ENCODE peak calls at places on chromosomes 3 and 15, in eight cellular contexts. E is A549, A is HFF-Myc, G is mesenchymal stem cell, B is BJ, P is astrocyte, N is HepG2, S is GM12864. F is an unnamed sample.

GRCh38 chr3:126352476-126353454 is 4.4 kb downstream of the KLF15 start:
- DNase-seq in B (no peak), E (no peak), N (peak; percentile 67), G (no peak), S (no peak), A (no peak), P (no peak), F (no peak)

GRCh38 chr3:52554026-52554755 is 17.8 kb downstream of the UQCC5 start:
- DNase-seq in A (no peak), S (no peak), G (no peak), B (no peak), E (no peak), P (no peak), N (no peak), F (no peak)

GRCh38 chr3:124858275-124858674 is 28.9 kb downstream of the ITGB5 start:
- DNase-seq in P (peak; percentile 76), N (no peak), B (no peak), S (no peak), E (no peak), G (peak; percentile 86), A (no peak), F (no peak)

GRCh38 chr15:65824031-65824743 is 32.1 kb upstream of the DENND4A start:
- DNase-seq in G (peak; percentile 83), E (peak; percentile 88), N (peak; percentile 81), A (peak; percentile 47), S (no peak), P (peak; percentile 33), B (no peak), F (no peak)

GRCh38 chr3:14680716-14681115 is 5.8 kb downstream of the C3orf20 start:
- DNase-seq in P (peak; percentile 9), A (no peak), S (no peak), E (no peak), B (no peak), N (peak; percentile 64), G (no peak), F (no peak)

GRCh38 chr3:158260392-158260791 is 150.5 kb downstream of the RSRC1 start:
- DNase-seq in B (no peak), P (no peak), E (no peak), N (no peak), G (no peak), S (no peak), A (no peak), F (no peak)

GRCh38 chr15:62344806-62345539 is 179.9 kb upstream of the C2CD4B start:
- DNase-seq in B (no peak), S (peak; percentile 61), A (peak; percentile 19), G (peak; percentile 67), E (peak; percentile 88), P (peak; percentile 65), N (peak; percentile 77), F (peak; percentile 32)

GRCh38 chr15:37921527-37922385 is 12.7 kb upstream of the TMCO5A start:
- DNase-seq in B (no peak), P (no peak), A (no peak), N (no peak), E (no peak), S (no peak), G (no peak), F (no peak)

GRCh38 chr3:119145500-119146167 is at the start of gene TEX55:
- DNase-seq in E (peak; percentile 54), S (no peak), P (peak; percentile 29), N (peak; percentile 30), B (no peak), G (peak; percentile 39), A (no peak), F (peak; percentile 15)

GRCh38 chr3:11212784-11213183 is 58.5 kb downstream of the HRH1 start:
- DNase-seq in E (no peak), P (no peak), S (no peak), B (no peak), N (no peak), A (no peak), G (no peak), F (no peak)

GRCh38 chr15:52228928-52229327 is 37.7 kb upstream of the GNB5 start:
- DNase-seq in B (no peak), P (no peak), G (no peak), N (peak; percentile 49), E (no peak), S (peak; percentile 56), A (no peak), F (peak; percentile 68)

GRCh38 chr3:89358281-89358680 is 250.9 kb downstream of the EPHA3 start:
- DNase-seq in A (no peak), G (no peak), E (no peak), N (no peak), P (peak; percentile 19), B (no peak), S (no peak), F (no peak)

GRCh38 chr3:72099331-72100061 is 314.5 kb upstream of the PROK2 start:
- DNase-seq in E (no peak), P (no peak), B (no peak), S (no peak), A (no peak), N (no peak), G (no peak), F (no peak)

GRCh38 chr15:92848852-92849598 is 51.1 kb upstream of the CHD2 start:
- DNase-seq in N (no peak), S (peak; percentile 80), B (no peak), E (no peak), G (peak; percentile 66), P (peak; percentile 94), A (peak; percentile 46), F (no peak)

GRCh38 chr3:78642471-78642870 is 1125.3 kb downstream of the ROBO1 start:
- DNase-seq in G (no peak), B (no peak), A (no peak), E (no peak), N (no peak), P (peak; percentile 50), S (no peak), F (no peak)

GRCh38 chr3:40583691-40584090 is 58.9 kb downstream of the ZNF621 start:
- DNase-seq in G (no peak), B (no peak), A (no peak), P (no peak), S (no peak), E (no peak), N (no peak), F (no peak)

GRCh38 chr3:40585381-40586016 is 60.7 kb downstream of the ZNF621 start:
- DNase-seq in P (no peak), S (no peak), B (no peak), G (no peak), N (no peak), A (no peak), E (no peak), F (no peak)

GRCh38 chr3:40586866-40587265 is 62.1 kb downstream of the ZNF621 start:
- DNase-seq in B (no peak), P (no peak), G (no peak), S (no peak), E (no peak), N (no peak), A (no peak), F (no peak)

GRCh38 chr3:40582401-40583027 is 57.8 kb downstream of the ZNF621 start:
- DNase-seq in N (no peak), P (no peak), A (no peak), E (no peak), B (no peak), G (no peak), S (no peak), F (no peak)

DNA sequence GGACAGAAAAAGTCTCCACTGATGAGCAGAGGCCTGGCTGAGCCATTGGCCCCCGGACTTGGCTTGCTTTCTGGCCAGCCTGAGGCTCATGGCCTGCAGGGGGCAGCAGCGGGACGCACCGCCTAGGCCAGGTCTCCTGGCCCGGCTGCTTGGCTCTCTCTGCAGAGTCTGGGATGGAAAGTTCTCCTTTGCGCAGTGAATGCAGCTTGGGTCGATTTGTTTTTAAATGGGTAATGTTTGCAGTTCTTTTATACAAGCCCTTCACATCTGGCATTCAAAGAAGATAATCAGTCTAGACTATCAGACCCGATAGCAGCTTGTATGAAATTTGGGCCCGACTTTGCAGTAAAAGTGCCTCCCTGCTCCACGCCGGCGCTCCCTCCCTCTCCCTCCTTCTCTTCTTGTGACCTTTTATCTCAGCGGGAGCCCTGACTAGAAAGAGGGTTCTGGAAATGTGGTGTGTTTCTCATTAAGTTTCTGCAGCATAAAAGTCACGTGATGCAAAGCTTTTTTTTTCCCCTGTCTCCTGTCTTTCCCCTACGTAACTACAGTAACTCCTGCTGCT is 59.9 kb downstream of the ZNF621 start:
- DNase-seq in A (peak; percentile 25), B (peak; percentile 9), S (no peak), E (peak; percentile 40), N (peak; percentile 50), P (peak; percentile 42), G (peak; percentile 74), F (no peak)
- H3K4me3 ChIP-seq in A (no peak overlapping the region), B (no peak overlapping the region), S (no peak overlapping the region), E (no peak overlapping the region), N (no peak overlapping the region), P (no peak overlapping the region), G (no peak overlapping the region), F (no peak overlapping the region)

GRCh38 chr3:75396316-75396802 is 267.8 kb upstream of the FRG2C start:
- DNase-seq in A (no peak), G (no peak), E (no peak), P (no peak), B (no peak), N (no peak), S (no peak), F (no peak)

GRCh38 chr3:75395601-75396315 is 268.4 kb upstream of the FRG2C start:
- DNase-seq in G (no peak), A (no peak), P (no peak), S (no peak), E (no peak), B (no peak), N (no peak), F (no peak)
- H3K4me3 ChIP-seq in G (no peak overlapping the region), A (peak overlapping the region; percentile 20), P (no peak overlapping the region), S (no peak overlapping the region), E (no peak overlapping the region), B (peak overlapping the region; percentile 16), N (no peak overlapping the region), F (no peak overlapping the region)

GRCh38 chr3:135503429-135504083 is 462.0 kb upstream of the PPP2R3A start:
- DNase-seq in E (peak; percentile 36), G (peak; percentile 48), S (peak; percentile 13), B (peak; percentile 9), N (peak; percentile 20), A (peak; percentile 11), P (peak; percentile 39), F (peak; percentile 12)
- H3K4me3 ChIP-seq in E (no peak overlapping the region), G (no peak overlapping the region), S (no peak overlapping the region), B (no peak overlapping the region), N (no peak overlapping the region), A (no peak overlapping the region), P (no peak overlapping the region), F (no peak overlapping the region)

DNA sequence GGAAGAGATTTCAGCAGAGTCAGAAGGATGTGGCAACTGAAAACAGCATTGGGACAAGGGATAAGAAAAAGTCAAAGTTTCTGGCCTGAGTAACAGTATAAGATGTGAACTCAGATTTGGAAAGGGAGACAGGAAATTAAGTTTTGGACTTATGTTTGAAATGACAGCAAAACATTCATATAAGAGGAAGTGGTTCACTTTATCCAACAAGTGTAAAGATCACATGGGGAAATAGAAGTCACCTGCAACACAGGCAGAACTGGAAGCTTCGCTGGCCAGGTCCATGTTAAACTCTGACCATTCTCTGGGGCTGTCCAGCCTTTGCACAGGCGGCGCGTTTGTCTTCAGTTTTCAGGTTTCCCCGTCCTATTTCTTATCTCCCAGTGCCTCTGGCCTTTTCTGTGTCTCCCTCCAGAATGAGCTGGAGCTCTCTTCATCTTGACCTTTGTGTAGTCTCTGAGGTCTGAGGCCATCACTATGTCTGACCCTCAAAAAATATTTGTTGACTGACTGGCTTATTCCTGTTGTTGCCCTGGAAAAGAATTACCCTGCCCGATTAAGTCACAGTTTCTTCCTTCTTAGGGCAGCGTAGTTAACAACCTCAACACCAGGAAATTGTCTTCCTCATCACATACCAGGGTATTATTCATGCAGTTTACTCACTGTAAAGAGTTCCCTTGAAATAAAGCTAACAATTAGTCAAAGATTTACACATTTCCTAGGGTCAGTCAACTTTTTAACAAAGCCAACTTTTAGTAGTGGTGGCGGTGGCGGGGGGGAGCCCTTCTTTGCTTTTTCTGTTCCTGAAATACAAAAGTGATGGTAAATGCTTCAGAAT is 1.0 kb upstream of the RASA2 start:
- DNase-seq in S (no peak), N (peak; percentile 25), A (peak; percentile 10), E (peak; percentile 31), P (peak; percentile 83), B (peak; percentile 47), G (peak; percentile 77), F (peak; percentile 94)
- H3K4me3 ChIP-seq in S (no peak overlapping the region), N (peak overlapping the region; percentile 86), A (peak overlapping the region; percentile 70), E (peak overlapping the region; percentile 76), P (peak overlapping the region; percentile 48), B (peak overlapping the region; percentile 40), G (no peak overlapping the region), F (peak overlapping the region; percentile 65)

F was measured in epithelial cell of proximal tubule.